ENCODE peak calls at places on chromosomes 11 and 22, in four cellular contexts. D is cardiac muscle cell, Y is Peyer's patch, Z is prostate gland. A is an unnamed sample.

GRCh38 chr22:19832476-19833108 is 22.1 kb downstream of the GNB1L start:
- DNase-seq in D (no peak), Z (no peak), Y (no peak), A (no peak)

GRCh38 chr22:21766933-21767462 is 31.4 kb upstream of the YPEL1 start:
- DNase-seq in Z (no peak), D (no peak), Y (no peak), A (no peak)

GRCh38 chr11:19253817-19254216 is 13.1 kb upstream of the E2F8 start:
- DNase-seq in D (no peak), Z (no peak), Y (no peak), A (no peak)

GRCh38 chr11:70364198-70364597 is 34.1 kb upstream of the CTTN start:
- DNase-seq in D (no peak), Y (no peak), Z (no peak), A (no peak)

GRCh38 chr22:24225951-24226350 is 18.9 kb downstream of the GGT5 start:
- DNase-seq in D (no peak), Z (no peak), Y (no peak), A (no peak)

GRCh38 chr11:19935507-19935906 is 222.9 kb downstream of the NAV2 start:
- DNase-seq in D (peak), Z (no peak), Y (no peak), A (peak)

GRCh38 chr11:61370349-61371005 is 8.3 kb downstream of the TMEM138 start:
- DNase-seq in Z (no peak), D (no peak), Y (no peak), A (no peak)

GRCh38 chr11:69887841-69888670 is 68.8 kb upstream of the FGF3 start:
- DNase-seq in D (no peak), Z (no peak), Y (no peak), A (no peak)

GRCh38 chr11:110565344-110565684 is 135.6 kb downstream of the FDX1 start:
- DNase-seq in Z (no peak), Y (no peak), D (peak), A (no peak)

DNA sequence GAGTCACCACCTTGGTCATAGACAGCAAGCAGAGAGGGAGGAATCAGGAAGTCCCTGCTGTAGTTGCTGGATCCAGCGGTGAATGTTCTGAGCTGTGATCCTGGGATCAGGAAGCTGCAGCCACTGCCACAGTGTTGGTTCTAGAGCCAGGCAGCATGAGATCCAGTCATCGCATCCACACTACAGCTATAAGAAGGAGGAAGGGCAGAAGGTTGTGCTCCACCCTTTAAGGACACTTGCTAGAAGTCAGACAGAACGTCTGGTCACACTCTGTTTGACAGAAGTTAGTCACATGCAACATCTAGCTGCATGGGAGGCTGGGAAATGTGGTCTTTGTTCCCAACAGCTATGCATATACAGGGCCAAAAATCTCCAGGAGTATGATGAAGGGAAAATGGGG is 104.7 kb upstream of the OR4B1 start:
- DNase-seq in Z (no peak), Y (no peak), D (peak), A (no peak)
- H3K27ac ChIP-seq in Z (no peak), Y (no peak), D (peak), A (no peak)

GRCh38 chr11:4094348-4095291 is at the start of gene RRM1:
- DNase-seq in Z (peak), Y (peak), D (peak), A (peak)
- H3K27ac ChIP-seq in Z (peak), Y (peak), D (peak), A (peak)

GRCh38 chr22:31127181-31127772 is 4.5 kb downstream of the INPP5J start:
- DNase-seq in D (no peak), Z (no peak), Y (no peak), A (no peak)
- H3K27ac ChIP-seq in D (no peak), Z (no peak), Y (no peak), A (no peak)

DNA sequence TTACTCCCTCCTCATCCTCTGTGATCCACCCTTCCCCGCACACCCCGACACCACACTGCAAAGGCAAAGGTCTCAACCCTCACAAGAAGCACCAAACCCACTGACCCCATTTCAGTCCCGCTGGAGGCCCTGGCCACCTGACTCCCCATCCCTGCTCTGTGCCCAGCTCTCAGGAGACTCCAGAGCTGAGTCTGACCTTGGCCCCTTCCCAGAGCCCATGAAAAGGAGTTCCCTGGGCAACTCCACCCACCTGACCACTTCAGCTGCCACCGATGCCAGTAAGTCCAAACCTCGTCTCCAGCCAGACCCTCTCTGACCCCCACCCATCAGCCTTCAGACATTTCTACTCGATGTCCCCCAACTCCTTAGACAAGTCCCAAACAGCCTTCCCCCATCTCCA is 45.5 kb downstream of the ARRB1 start:
- DNase-seq in Z (no peak), Y (no peak), D (no peak), A (no peak)
- H3K27ac ChIP-seq in Z (no peak), Y (peak), D (no peak), A (peak)

GRCh38 chr11:118012083-118012669 is 26.0 kb downstream of the IL10RA start:
- DNase-seq in Z (no peak), Y (no peak), D (no peak), A (peak)
- H3K27ac ChIP-seq in Z (no peak), Y (peak), D (no peak), A (no peak)

GRCh38 chr22:22787151-22787550 is 100.5 kb upstream of the IGLL5 start:
- DNase-seq in Z (no peak), D (no peak), Y (no peak), A (no peak)
- H3K27ac ChIP-seq in Z (no peak), D (no peak), Y (no peak), A (no peak)

GRCh38 chr22:17154971-17155370 is 4.1 kb downstream of the HDHD5 start:
- DNase-seq in Y (no peak), Z (no peak), D (no peak), A (no peak)
- H3K27ac ChIP-seq in Y (no peak), Z (no peak), D (no peak), A (no peak)

GRCh38 chr11:118529584-118530175 is 1.3 kb upstream of the TMEM25 start:
- DNase-seq in Z (no peak), Y (peak), D (no peak), A (no peak)

GRCh38 chr11:118524757-118525465 is 2.4 kb upstream of the TTC36 start:
- DNase-seq in D (no peak), Y (no peak), Z (no peak), A (no peak)

GRCh38 chr11:118528511-118528910 is 1.2 kb downstream of the TTC36 start:
- DNase-seq in Y (no peak), D (no peak), Z (no peak), A (no peak)

GRCh38 chr11:118526688-118527087 is 586 bp upstream of the TTC36 start:
- DNase-seq in Z (no peak), D (no peak), Y (no peak), A (no peak)

DNA sequence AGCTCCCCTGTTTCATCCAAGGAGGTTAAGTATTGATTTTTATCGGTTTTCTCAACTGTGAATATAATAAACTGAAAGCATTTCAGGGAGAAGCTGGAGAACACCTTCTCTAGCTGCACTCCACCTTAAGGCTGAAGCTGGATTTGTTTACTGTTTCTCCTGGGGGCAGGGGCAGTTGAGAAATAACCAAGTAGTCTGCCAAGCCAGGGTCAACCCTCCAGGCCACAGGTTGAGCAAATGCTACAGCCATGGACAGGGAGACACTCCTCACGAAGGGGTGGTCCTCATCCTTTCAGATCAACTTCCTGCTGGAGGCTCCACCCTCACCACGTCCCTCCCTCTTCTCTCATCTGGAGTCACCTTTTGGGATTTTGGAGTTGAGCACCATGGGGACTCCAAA is at the start of gene TTC36:
- DNase-seq in Y (no peak), D (no peak), Z (no peak), A (no peak)
- H3K27ac ChIP-seq in Y (no peak), D (no peak), Z (no peak), A (no peak)